ENCODE peak calls at places on chromosomes 6 and 20, in nine cellular contexts. One of them, this sample, is unnamed. For H3K4me1, the result is how much of the 10 kb centered on the place peaks cover.

GRCh38 chr6:121399971-121400370 is 35.5 kb upstream of the GJA1 start:
- DNase-seq in neuronal stem cell: no peak
- DNase-seq in Peyer's patch: no peak
- DNase-seq in body of pancreas: no peak
- DNase-seq in A549: no peak
- DNase-seq in ascending aorta: no peak
- DNase-seq in DND-41: no peak
- DNase-seq in thoracic aorta: no peak
- DNase-seq in mesenchymal stem cell: no peak
- DNase-seq in this sample: no peak

GRCh38 chr6:128124713-128125112 is 223.9 kb upstream of the THEMIS start:
- DNase-seq in neuronal stem cell: no peak
- DNase-seq in A549: no peak
- DNase-seq in body of pancreas: no peak
- DNase-seq in DND-41: no peak
- DNase-seq in ascending aorta: no peak
- DNase-seq in mesenchymal stem cell: peak
- DNase-seq in thoracic aorta: no peak
- DNase-seq in Peyer's patch: no peak
- DNase-seq in this sample: no peak

GRCh38 chr6:151832710-151833109 is 25.2 kb downstream of the ESR1 start:
- DNase-seq in DND-41: no peak
- DNase-seq in body of pancreas: no peak
- DNase-seq in ascending aorta: no peak
- DNase-seq in A549: no peak
- DNase-seq in Peyer's patch: no peak
- DNase-seq in mesenchymal stem cell: no peak
- DNase-seq in neuronal stem cell: no peak
- DNase-seq in thoracic aorta: no peak
- DNase-seq in this sample: no peak

GRCh38 chr6:11974089-11974488 is 38.0 kb upstream of the HIVEP1 start:
- DNase-seq in ascending aorta: no peak
- DNase-seq in DND-41: no peak
- DNase-seq in Peyer's patch: no peak
- DNase-seq in mesenchymal stem cell: no peak
- DNase-seq in neuronal stem cell: no peak
- DNase-seq in A549: no peak
- DNase-seq in body of pancreas: no peak
- DNase-seq in thoracic aorta: no peak
- DNase-seq in this sample: no peak

GRCh38 chr6:13012977-13013680 is 296.6 kb downstream of the PHACTR1 start:
- DNase-seq in DND-41: no peak
- DNase-seq in neuronal stem cell: peak
- DNase-seq in mesenchymal stem cell: peak
- DNase-seq in body of pancreas: peak
- DNase-seq in thoracic aorta: no peak
- DNase-seq in A549: no peak
- DNase-seq in ascending aorta: no peak
- DNase-seq in Peyer's patch: no peak
- DNase-seq in this sample: no peak

GRCh38 chr6:154602708-154603107 is 92.2 kb upstream of the CNKSR3 start:
- DNase-seq in body of pancreas: no peak
- DNase-seq in neuronal stem cell: no peak
- DNase-seq in DND-41: no peak
- DNase-seq in thoracic aorta: no peak
- DNase-seq in mesenchymal stem cell: peak
- DNase-seq in Peyer's patch: no peak
- DNase-seq in ascending aorta: no peak
- DNase-seq in A549: no peak
- DNase-seq in this sample: no peak

GRCh38 chr6:11172501-11173337 is 59.7 kb downstream of the NEDD9 start:
- DNase-seq in mesenchymal stem cell: peak
- DNase-seq in body of pancreas: peak
- DNase-seq in ascending aorta: no peak
- DNase-seq in A549: no peak
- DNase-seq in Peyer's patch: peak
- DNase-seq in thoracic aorta: no peak
- DNase-seq in DND-41: peak
- DNase-seq in neuronal stem cell: peak
- DNase-seq in this sample: peak

GRCh38 chr6:140968062-140968461 is 1164.7 kb upstream of the GJE1 start:
- DNase-seq in thoracic aorta: no peak
- DNase-seq in Peyer's patch: no peak
- DNase-seq in mesenchymal stem cell: no peak
- DNase-seq in body of pancreas: no peak
- DNase-seq in DND-41: no peak
- DNase-seq in A549: no peak
- DNase-seq in ascending aorta: no peak
- DNase-seq in neuronal stem cell: no peak
- DNase-seq in this sample: no peak

GRCh38 chr20:13221673-13222318 is 722 bp downstream of the ISM1 start:
- DNase-seq in mesenchymal stem cell: peak
- DNase-seq in DND-41: peak
- DNase-seq in Peyer's patch: peak
- DNase-seq in neuronal stem cell: peak
- DNase-seq in ascending aorta: no peak
- DNase-seq in body of pancreas: peak
- DNase-seq in thoracic aorta: no peak
- DNase-seq in A549: peak
- DNase-seq in this sample: peak

GRCh38 chr20:10919549-10920140 is 245.8 kb upstream of the JAG1 start:
- DNase-seq in A549: no peak
- DNase-seq in neuronal stem cell: no peak
- DNase-seq in Peyer's patch: no peak
- DNase-seq in DND-41: no peak
- DNase-seq in body of pancreas: no peak
- DNase-seq in ascending aorta: no peak
- DNase-seq in thoracic aorta: peak
- DNase-seq in mesenchymal stem cell: no peak
- DNase-seq in this sample: no peak

GRCh38 chr6:33623895-33624381 is 2.8 kb downstream of the ITPR3 start:
- DNase-seq in DND-41: no peak
- DNase-seq in ascending aorta: no peak
- DNase-seq in Peyer's patch: no peak
- DNase-seq in thoracic aorta: no peak
- DNase-seq in mesenchymal stem cell: no peak
- DNase-seq in A549: no peak
- DNase-seq in neuronal stem cell: no peak
- DNase-seq in body of pancreas: no peak
- DNase-seq in this sample: no peak

GRCh38 chr6:22556298-22556697 is 13.1 kb upstream of the HDGFL1 start:
- DNase-seq in body of pancreas: no peak
- DNase-seq in neuronal stem cell: no peak
- DNase-seq in DND-41: no peak
- DNase-seq in Peyer's patch: no peak
- DNase-seq in ascending aorta: no peak
- DNase-seq in mesenchymal stem cell: no peak
- DNase-seq in A549: no peak
- DNase-seq in thoracic aorta: no peak
- DNase-seq in this sample: no peak

GRCh38 chr20:41373851-41374567 is 7.4 kb upstream of the EMILIN3 start:
- DNase-seq in Peyer's patch: no peak
- DNase-seq in thoracic aorta: no peak
- DNase-seq in ascending aorta: no peak
- DNase-seq in A549: no peak
- DNase-seq in neuronal stem cell: no peak
- DNase-seq in DND-41: no peak
- DNase-seq in body of pancreas: no peak
- DNase-seq in mesenchymal stem cell: no peak
- DNase-seq in this sample: no peak

GRCh38 chr6:18538315-18538714 is 151.2 kb downstream of the RNF144B start:
- DNase-seq in body of pancreas: no peak
- DNase-seq in mesenchymal stem cell: no peak
- DNase-seq in neuronal stem cell: no peak
- DNase-seq in A549: no peak
- DNase-seq in thoracic aorta: no peak
- DNase-seq in ascending aorta: no peak
- DNase-seq in DND-41: no peak
- DNase-seq in Peyer's patch: no peak
- DNase-seq in this sample: no peak

GRCh38 chr20:51428451-51429143 is 113.9 kb downstream of the NFATC2 start:
- DNase-seq in DND-41: no peak
- DNase-seq in thoracic aorta: no peak
- DNase-seq in mesenchymal stem cell: peak
- DNase-seq in body of pancreas: peak
- DNase-seq in ascending aorta: no peak
- DNase-seq in neuronal stem cell: no peak
- DNase-seq in Peyer's patch: no peak
- DNase-seq in A549: no peak
- DNase-seq in this sample: no peak

GRCh38 chr20:25485872-25486271 is 78.4 kb downstream of the GINS1 start:
- DNase-seq in mesenchymal stem cell: no peak
- DNase-seq in neuronal stem cell: no peak
- DNase-seq in thoracic aorta: no peak
- DNase-seq in DND-41: peak
- DNase-seq in ascending aorta: no peak
- DNase-seq in A549: no peak
- DNase-seq in body of pancreas: no peak
- DNase-seq in Peyer's patch: no peak
- DNase-seq in this sample: no peak

GRCh38 chr6:44119704-44120262 is 7.5 kb downstream of the MRPL14 start:
- DNase-seq in A549: no peak
- DNase-seq in thoracic aorta: no peak
- DNase-seq in ascending aorta: no peak
- DNase-seq in body of pancreas: no peak
- DNase-seq in neuronal stem cell: no peak
- DNase-seq in DND-41: no peak
- DNase-seq in Peyer's patch: no peak
- DNase-seq in mesenchymal stem cell: no peak
- DNase-seq in this sample: no peak

GRCh38 chr6:89410231-89411018 is 1.6 kb downstream of the RRAGD start:
- DNase-seq in DND-41: no peak
- DNase-seq in mesenchymal stem cell: no peak
- DNase-seq in A549: no peak
- DNase-seq in neuronal stem cell: no peak
- DNase-seq in Peyer's patch: no peak
- DNase-seq in thoracic aorta: no peak
- DNase-seq in body of pancreas: no peak
- DNase-seq in ascending aorta: no peak
- DNase-seq in this sample: peak

GRCh38 chr6:42392871-42393270 is 58.9 kb downstream of the TRERF1 start:
- DNase-seq in neuronal stem cell: no peak
- DNase-seq in A549: no peak
- DNase-seq in ascending aorta: no peak
- DNase-seq in Peyer's patch: no peak
- DNase-seq in mesenchymal stem cell: no peak
- DNase-seq in body of pancreas: no peak
- DNase-seq in DND-41: no peak
- DNase-seq in thoracic aorta: no peak
- DNase-seq in this sample: no peak
- H3K4me1 ChIP-seq in neuronal stem cell: under half
- H3K4me1 ChIP-seq in A549: under half
- H3K4me1 ChIP-seq in ascending aorta: under half
- H3K4me1 ChIP-seq in Peyer's patch: under half
- H3K4me1 ChIP-seq in mesenchymal stem cell: under half
- H3K4me1 ChIP-seq in body of pancreas: under half
- H3K4me1 ChIP-seq in DND-41: under half
- H3K4me1 ChIP-seq in thoracic aorta: under half
- H3K4me1 ChIP-seq in this sample: under half

GRCh38 chr20:63499333-63499969 is 568 bp upstream of the EEF1A2 start:
- DNase-seq in body of pancreas: no peak
- DNase-seq in Peyer's patch: no peak
- DNase-seq in neuronal stem cell: no peak
- DNase-seq in ascending aorta: no peak
- DNase-seq in A549: no peak
- DNase-seq in DND-41: no peak
- DNase-seq in thoracic aorta: no peak
- DNase-seq in mesenchymal stem cell: no peak
- DNase-seq in this sample: peak

GRCh38 chr20:63502671-63503172 is 3.8 kb upstream of the EEF1A2 start:
- DNase-seq in thoracic aorta: no peak
- DNase-seq in mesenchymal stem cell: no peak
- DNase-seq in DND-41: no peak
- DNase-seq in Peyer's patch: no peak
- DNase-seq in neuronal stem cell: no peak
- DNase-seq in ascending aorta: no peak
- DNase-seq in A549: no peak
- DNase-seq in body of pancreas: no peak
- DNase-seq in this sample: no peak

GRCh38 chr20:63500151-63500901 is 1.4 kb upstream of the EEF1A2 start:
- DNase-seq in neuronal stem cell: no peak
- DNase-seq in ascending aorta: no peak
- DNase-seq in thoracic aorta: no peak
- DNase-seq in mesenchymal stem cell: no peak
- DNase-seq in A549: no peak
- DNase-seq in DND-41: no peak
- DNase-seq in Peyer's patch: no peak
- DNase-seq in body of pancreas: no peak
- DNase-seq in this sample: no peak

GRCh38 chr20:63501818-63502670 is 3.2 kb upstream of the EEF1A2 start:
- DNase-seq in ascending aorta: no peak
- DNase-seq in DND-41: no peak
- DNase-seq in thoracic aorta: no peak
- DNase-seq in A549: no peak
- DNase-seq in mesenchymal stem cell: no peak
- DNase-seq in Peyer's patch: no peak
- DNase-seq in body of pancreas: no peak
- DNase-seq in neuronal stem cell: no peak
- DNase-seq in this sample: no peak

GRCh38 chr20:63500902-63501817 is 2.3 kb upstream of the EEF1A2 start:
- DNase-seq in thoracic aorta: no peak
- DNase-seq in Peyer's patch: no peak
- DNase-seq in ascending aorta: no peak
- DNase-seq in mesenchymal stem cell: no peak
- DNase-seq in neuronal stem cell: no peak
- DNase-seq in DND-41: no peak
- DNase-seq in body of pancreas: no peak
- DNase-seq in A549: no peak
- DNase-seq in this sample: no peak
- H3K4me1 ChIP-seq in thoracic aorta: under half
- H3K4me1 ChIP-seq in Peyer's patch: under half
- H3K4me1 ChIP-seq in ascending aorta: under half
- H3K4me1 ChIP-seq in mesenchymal stem cell: under half
- H3K4me1 ChIP-seq in neuronal stem cell: under half
- H3K4me1 ChIP-seq in DND-41: under half
- H3K4me1 ChIP-seq in body of pancreas: under half
- H3K4me1 ChIP-seq in A549: under half
- H3K4me1 ChIP-seq in this sample: under half

GRCh38 chr20:36480456-36481048 is 60.8 kb upstream of the MYL9 start:
- DNase-seq in A549: no peak
- DNase-seq in Peyer's patch: no peak
- DNase-seq in neuronal stem cell: no peak
- DNase-seq in ascending aorta: no peak
- DNase-seq in DND-41: no peak
- DNase-seq in mesenchymal stem cell: no peak
- DNase-seq in thoracic aorta: no peak
- DNase-seq in body of pancreas: no peak
- DNase-seq in this sample: no peak
- H3K4me1 ChIP-seq in A549: under half
- H3K4me1 ChIP-seq in Peyer's patch: under half
- H3K4me1 ChIP-seq in neuronal stem cell: under half
- H3K4me1 ChIP-seq in ascending aorta: under half
- H3K4me1 ChIP-seq in DND-41: under half
- H3K4me1 ChIP-seq in mesenchymal stem cell: under half
- H3K4me1 ChIP-seq in thoracic aorta: half or more
- H3K4me1 ChIP-seq in body of pancreas: half or more
- H3K4me1 ChIP-seq in this sample: under half

DNA sequence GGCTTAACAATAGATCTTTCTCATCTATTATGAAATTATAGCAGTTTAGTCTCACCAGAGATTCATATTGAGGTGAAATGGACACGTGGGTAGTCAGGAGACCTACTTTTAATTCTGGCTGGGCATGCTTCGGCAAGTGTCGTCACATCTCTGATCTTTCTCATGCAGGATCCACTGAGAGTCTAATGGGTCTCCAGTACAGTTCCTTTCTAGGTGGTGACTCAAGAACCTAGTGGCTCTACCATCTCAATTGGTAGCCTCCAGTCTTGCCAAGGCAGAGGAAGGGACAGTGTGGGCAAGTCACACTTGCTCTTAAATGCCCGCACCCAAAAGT is 94.9 kb downstream of the KCNB1 start:
- DNase-seq in ascending aorta: no peak
- DNase-seq in DND-41: no peak
- DNase-seq in neuronal stem cell: no peak
- DNase-seq in mesenchymal stem cell: no peak
- DNase-seq in A549: no peak
- DNase-seq in Peyer's patch: no peak
- DNase-seq in thoracic aorta: no peak
- DNase-seq in body of pancreas: no peak
- DNase-seq in this sample: no peak
- H3K4me1 ChIP-seq in ascending aorta: under half
- H3K4me1 ChIP-seq in DND-41: under half
- H3K4me1 ChIP-seq in neuronal stem cell: under half
- H3K4me1 ChIP-seq in mesenchymal stem cell: under half
- H3K4me1 ChIP-seq in A549: under half
- H3K4me1 ChIP-seq in Peyer's patch: under half
- H3K4me1 ChIP-seq in thoracic aorta: under half
- H3K4me1 ChIP-seq in body of pancreas: under half
- H3K4me1 ChIP-seq in this sample: under half